ENCODE peak calls at places on chromosomes 2 and 18, in eight cellular contexts. G is ELR; B is midbrain; Q is DMS79 treated with DMSO at 0.1 percent for 48 hours; D is naive B cell; M is NCI-H69; S is adrenal gland; A is CD4-positive, alpha-beta T cell. K is an unnamed sample.

GRCh38 chr2:121135168-121135853 is 149.7 kb downstream of the TFCP2L1 start:
- DNase-seq in M (peak), A (no peak), B (no peak), S (no peak), D (no peak), G (no peak), Q (no peak), K (no peak)

GRCh38 chr2:219991116-219991515 is 363.7 kb downstream of the SLC4A3 start:
- DNase-seq in D (no peak), G (no peak), M (no peak), Q (no peak), B (no peak), S (no peak), A (no peak), K (no peak)

GRCh38 chr2:202306034-202306433 is 40.5 kb downstream of the NOP58 start:
- DNase-seq in S (no peak), A (no peak), B (no peak), D (no peak), G (no peak), M (no peak), Q (no peak), K (no peak)

GRCh38 chr2:236535024-236535423 is 34.6 kb upstream of the ACKR3 start:
- DNase-seq in Q (no peak), S (no peak), A (no peak), B (no peak), D (no peak), G (peak), M (no peak), K (no peak)

GRCh38 chr2:182862003-182862402 is 4.4 kb downstream of the FRZB start:
- DNase-seq in Q (no peak), A (no peak), B (no peak), M (peak), G (no peak), D (no peak), S (no peak), K (no peak)

GRCh38 chr2:128557841-128558241 is 239.2 kb upstream of the HS6ST1 start:
- DNase-seq in M (no peak), G (no peak), S (no peak), B (no peak), Q (peak), D (no peak), A (no peak), K (no peak)

GRCh38 chr2:189096769-189097447 is 82.7 kb downstream of the COL5A2 start:
- DNase-seq in D (no peak), M (no peak), B (no peak), G (peak), Q (no peak), A (no peak), S (no peak), K (no peak)

GRCh38 chr2:44291281-44292248 is 16.3 kb downstream of the SLC3A1 start:
- DNase-seq in Q (peak), A (no peak), G (peak), D (no peak), B (peak), S (peak), M (peak), K (peak)

GRCh38 chr2:21890041-21890440 is 766.3 kb downstream of the TDRD15 start:
- DNase-seq in D (no peak), A (no peak), B (peak), M (no peak), Q (no peak), G (no peak), S (no peak), K (no peak)

GRCh38 chr18:62781893-62782292 is 66.6 kb downstream of the PHLPP1 start:
- DNase-seq in G (peak), D (no peak), S (peak), B (no peak), M (peak), A (no peak), Q (peak), K (peak)

GRCh38 chr2:171016125-171016524 is 87.1 kb downstream of the GORASP2 start:
- DNase-seq in A (no peak), D (no peak), M (no peak), S (no peak), G (no peak), B (no peak), Q (no peak), K (no peak)